ENCODE peak calls at places on chromosome 17, in five cellular contexts. U is NCI-H2081; N is T-helper 1 cell; D is stimulated activated CD4-positive, alpha-beta T cell treated with anti-CD3 and anti-CD28 coated beads, TNF-alpha, amount 100 ng/mL, for 48 hours; P is activated T-helper 9 cell treated with anti-CD3 and anti-CD28 coated beads, Interleukin-2, amount 50 U/mL, for 16 hours. L is an unnamed sample.

GRCh38 chr17:9676742-9677387 is 31.5 kb downstream of the USP43 start:
- DNase-seq in U (no peak), N (no peak), D (no peak), P (no peak), L (peak; percentile 9)

GRCh38 chr17:36835036-36835435 is 102.2 kb upstream of the LHX1 start:
- DNase-seq in U (no peak), N (no peak), D (no peak), P (no peak), L (no peak)

GRCh38 chr17:38789185-38789584 is 10.2 kb downstream of the PIP4K2B start:
- DNase-seq in U (no peak), N (no peak), D (no peak), P (no peak), L (no peak)

GRCh38 chr17:823501-823902 is 41.3 kb downstream of the MRM3 start:
- DNase-seq in U (no peak), N (no peak), D (no peak), P (no peak), L (peak; percentile 52)

GRCh38 chr17:74237321-74237720 is 23.9 kb downstream of the TTYH2 start:
- DNase-seq in U (no peak), N (no peak), D (no peak), P (no peak), L (no peak)

GRCh38 chr17:3575506-3575905 is 17.9 kb upstream of the TRPV3 start:
- DNase-seq in U (no peak), N (no peak), D (no peak), P (no peak), L (no peak)

GRCh38 chr17:58974354-58974753 is 132.3 kb downstream of the TRIM37 start:
- DNase-seq in U (no peak), N (no peak), D (no peak), P (no peak), L (no peak)

GRCh38 chr17:4405699-4406098 is 28.0 kb upstream of the SPNS3 start:
- DNase-seq in U (no peak), N (no peak), D (no peak), P (no peak), L (no peak)

GRCh38 chr17:49277638-49278037 is 47.1 kb upstream of the PHOSPHO1 start:
- DNase-seq in U (no peak), N (no peak), D (no peak), P (no peak), L (no peak)

GRCh38 chr17:82105882-82106696 is 8.1 kb upstream of the FASN start:
- DNase-seq in U (peak; percentile 83), N (peak; percentile 28), D (no peak), P (peak; percentile 39), L (peak; percentile 51)

GRCh38 chr17:39200957-39201510 is 951 bp downstream of the RPL19 start:
- DNase-seq in U (no peak), N (no peak), D (no peak), P (no peak), L (no peak)

GRCh38 chr17:8225813-8226535 is 15.6 kb upstream of the AURKB start:
- DNase-seq in U (peak; percentile 27), N (peak; percentile 47), D (peak; percentile 75), P (peak; percentile 47), L (peak; percentile 68)

GRCh38 chr17:73798111-73798748 is 154.0 kb upstream of the SDK2 start:
- DNase-seq in U (no peak), N (no peak), D (no peak), P (no peak), L (no peak)

GRCh38 chr17:40582328-40582901 is 17.1 kb upstream of the CCR7 start:
- DNase-seq in U (peak; percentile 84), N (peak; percentile 55), D (no peak), P (no peak), L (peak; percentile 99)

GRCh38 chr17:50604470-50604869 is 30.2 kb upstream of the ABCC3 start:
- DNase-seq in U (peak; percentile 84), N (no peak), D (no peak), P (no peak), L (no peak)

GRCh38 chr17:68048996-68049395 is 13.5 kb downstream of the KPNA2 start:
- DNase-seq in U (no peak), N (no peak), D (no peak), P (no peak), L (no peak)

GRCh38 chr17:59621771-59622170 is 2.1 kb downstream of the CLTC start:
- DNase-seq in U (no peak), N (no peak), D (no peak), P (no peak), L (no peak)

GRCh38 chr17:76793775-76794174 is 55.9 kb downstream of the MFSD11 start:
- DNase-seq in U (peak; percentile 78), N (no peak), D (no peak), P (no peak), L (no peak)

GRCh38 chr17:82603981-82604448 is 44.2 kb downstream of the WDR45B start:
- DNase-seq in U (no peak), N (peak; percentile 26), D (no peak), P (no peak), L (no peak)

GRCh38 chr17:41340934-41341861 is 9.4 kb downstream of the KRT33A start:
- DNase-seq in U (no peak), N (peak; percentile 48), D (peak; percentile 34), P (no peak), L (peak; percentile 41)

GRCh38 chr17:43846221-43846712 is 709 bp upstream of the CD300LG start:
- DNase-seq in U (peak; percentile 74), N (peak; percentile 52), D (peak; percentile 65), P (peak; percentile 64), L (no peak)

GRCh38 chr17:78658281-78658785 is 81.1 kb upstream of the DNAH17 start:
- DNase-seq in U (no peak), N (no peak), D (no peak), P (no peak), L (no peak)

GRCh38 chr17:38852771-38853291 is 690 bp downstream of the RPL23 start:
- DNase-seq in U (peak; percentile 30), N (no peak), D (no peak), P (no peak), L (no peak)

GRCh38 chr17:58493506-58493905 is 5.3 kb upstream of the HSF5 start:
- DNase-seq in U (no peak), N (no peak), D (no peak), P (no peak), L (no peak)

GRCh38 chr17:40366076-40366860 is 1.7 kb upstream of the GJD3 start:
- DNase-seq in U (no peak), N (no peak), D (no peak), P (no peak), L (no peak)

GRCh38 chr17:35074711-35075707 is 11.5 kb upstream of the RFFL start:
- DNase-seq in U (no peak), N (no peak), D (no peak), P (no peak), L (no peak)

GRCh38 chr17:76736349-76737081 is 616 bp downstream of the SRSF2 start:
- DNase-seq in U (peak; percentile 83), N (peak; percentile 71), D (no peak), P (peak; percentile 58), L (no peak)

GRCh38 chr17:67742025-67742424 is 24.3 kb downstream of the NOL11 start:
- DNase-seq in U (no peak), N (no peak), D (no peak), P (no peak), L (no peak)

GRCh38 chr17:47994714-47995113 is 23.8 kb downstream of the CDK5RAP3 start:
- DNase-seq in U (no peak), N (no peak), D (no peak), P (no peak), L (no peak)

GRCh38 chr17:12867726-12868125 is 78.4 kb downstream of the ARHGAP44 start:
- DNase-seq in U (no peak), N (no peak), D (no peak), P (no peak), L (no peak)

GRCh38 chr17:2050871-2051387 is 4.0 kb upstream of the HIC1 start:
- DNase-seq in U (peak; percentile 23), N (no peak), D (no peak), P (no peak), L (no peak)

GRCh38 chr17:75941442-75941819 is 589 bp upstream of the FBF1 start:
- DNase-seq in U (no peak), N (no peak), D (no peak), P (no peak), L (no peak)

GRCh38 chr17:10879110-10879509 is 41.2 kb upstream of the PIRT start:
- DNase-seq in U (no peak), N (no peak), D (no peak), P (no peak), L (no peak)

GRCh38 chr17:46772013-46772878 is 46.2 kb downstream of the WNT3 start:
- DNase-seq in U (peak; percentile 59), N (no peak), D (no peak), P (no peak), L (no peak)

GRCh38 chr17:10844667-10845387 is 6.9 kb upstream of the PIRT start:
- DNase-seq in U (peak; percentile 17), N (peak; percentile 52), D (peak; percentile 55), P (peak; percentile 51), L (peak; percentile 5)